ENCODE peak calls at places on chromosomes 13 and 19, in eight cellular contexts. One of them, this sample, is unnamed.
A peak's percentile ranks its signal among the peaks of the same experiment; 100 is the strongest.

GRCh38 chr13:21850013-21851006 is 179.4 kb downstream of the FGF9 start:
- DNase-seq in pancreas: no peak
- DNase-seq in heart right ventricle: no peak
- DNase-seq in fibroblast of mammary gland: no peak
- DNase-seq in uterus: no peak
- DNase-seq in BE2C: no peak
- DNase-seq in PC-3: no peak
- DNase-seq in IMR-90: peak; percentile 54
- DNase-seq in this sample: no peak

GRCh38 chr13:36163303-36163702 is 32.1 kb upstream of the DCLK1 start:
- DNase-seq in pancreas: no peak
- DNase-seq in heart right ventricle: no peak
- DNase-seq in fibroblast of mammary gland: no peak
- DNase-seq in uterus: no peak
- DNase-seq in BE2C: no peak
- DNase-seq in PC-3: no peak
- DNase-seq in IMR-90: no peak
- DNase-seq in this sample: no peak

GRCh38 chr19:12757544-12758274 is 6.1 kb downstream of the BEST2 start:
- DNase-seq in pancreas: peak; percentile 77
- DNase-seq in heart right ventricle: peak; percentile 60
- DNase-seq in fibroblast of mammary gland: peak; percentile 68
- DNase-seq in uterus: peak; percentile 73
- DNase-seq in BE2C: peak; percentile 83
- DNase-seq in PC-3: peak; percentile 90
- DNase-seq in IMR-90: peak; percentile 61
- DNase-seq in this sample: no peak

GRCh38 chr19:2164020-2164988 is 571 bp downstream of the DOT1L start:
- DNase-seq in pancreas: no peak
- DNase-seq in heart right ventricle: no peak
- DNase-seq in fibroblast of mammary gland: no peak
- DNase-seq in uterus: peak; percentile 63
- DNase-seq in BE2C: no peak
- DNase-seq in PC-3: no peak
- DNase-seq in IMR-90: no peak
- DNase-seq in this sample: no peak

GRCh38 chr13:43663474-43664090 is 123.2 kb downstream of the ENOX1 start:
- DNase-seq in pancreas: no peak
- DNase-seq in heart right ventricle: no peak
- DNase-seq in fibroblast of mammary gland: peak; percentile 59
- DNase-seq in uterus: no peak
- DNase-seq in BE2C: no peak
- DNase-seq in PC-3: peak; percentile 28
- DNase-seq in IMR-90: peak; percentile 73
- DNase-seq in this sample: no peak

GRCh38 chr19:1315470-1316166 is 29.9 kb downstream of the EFNA2 start:
- DNase-seq in pancreas: peak; percentile 60
- DNase-seq in heart right ventricle: peak; percentile 26
- DNase-seq in fibroblast of mammary gland: peak; percentile 34
- DNase-seq in uterus: peak; percentile 46
- DNase-seq in BE2C: peak; percentile 78
- DNase-seq in PC-3: peak; percentile 50
- DNase-seq in IMR-90: peak; percentile 25
- DNase-seq in this sample: no peak

GRCh38 chr13:44523176-44524017 is 52.7 kb downstream of the TSC22D1 start:
- DNase-seq in pancreas: no peak
- DNase-seq in heart right ventricle: no peak
- DNase-seq in fibroblast of mammary gland: peak; percentile 52
- DNase-seq in uterus: no peak
- DNase-seq in BE2C: no peak
- DNase-seq in PC-3: peak; percentile 72
- DNase-seq in IMR-90: peak; percentile 79
- DNase-seq in this sample: no peak

GRCh38 chr19:49132974-49133609 is 13.7 kb downstream of the PPFIA3 start:
- DNase-seq in pancreas: no peak
- DNase-seq in heart right ventricle: no peak
- DNase-seq in fibroblast of mammary gland: no peak
- DNase-seq in uterus: no peak
- DNase-seq in BE2C: no peak
- DNase-seq in PC-3: no peak
- DNase-seq in IMR-90: no peak
- DNase-seq in this sample: no peak

GRCh38 chr19:14139944-14140343 is 3.6 kb upstream of the ASF1B start:
- DNase-seq in pancreas: no peak
- DNase-seq in heart right ventricle: no peak
- DNase-seq in fibroblast of mammary gland: no peak
- DNase-seq in uterus: no peak
- DNase-seq in BE2C: no peak
- DNase-seq in PC-3: no peak
- DNase-seq in IMR-90: no peak
- DNase-seq in this sample: no peak

GRCh38 chr13:47310376-47310775 is 413.5 kb upstream of the HTR2A start:
- DNase-seq in pancreas: no peak
- DNase-seq in heart right ventricle: no peak
- DNase-seq in fibroblast of mammary gland: no peak
- DNase-seq in uterus: no peak
- DNase-seq in BE2C: peak; percentile 92
- DNase-seq in PC-3: no peak
- DNase-seq in IMR-90: no peak
- DNase-seq in this sample: no peak

GRCh38 chr19:13300421-13301030 is 150.3 kb downstream of the IER2 start:
- DNase-seq in pancreas: no peak
- DNase-seq in heart right ventricle: no peak
- DNase-seq in fibroblast of mammary gland: no peak
- DNase-seq in uterus: no peak
- DNase-seq in BE2C: no peak
- DNase-seq in PC-3: no peak
- DNase-seq in IMR-90: no peak
- DNase-seq in this sample: no peak

GRCh38 chr19:14563989-14564650 is 7.7 kb downstream of the NDUFB7 start:
- DNase-seq in pancreas: no peak
- DNase-seq in heart right ventricle: no peak
- DNase-seq in fibroblast of mammary gland: peak; percentile 64
- DNase-seq in uterus: no peak
- DNase-seq in BE2C: peak; percentile 97
- DNase-seq in PC-3: peak; percentile 54
- DNase-seq in IMR-90: no peak
- DNase-seq in this sample: no peak

GRCh38 chr19:52533901-52534300 is 6.4 kb downstream of the ZNF808 start:
- DNase-seq in pancreas: no peak
- DNase-seq in heart right ventricle: peak; percentile 54
- DNase-seq in fibroblast of mammary gland: no peak
- DNase-seq in uterus: no peak
- DNase-seq in BE2C: no peak
- DNase-seq in PC-3: no peak
- DNase-seq in IMR-90: no peak
- DNase-seq in this sample: no peak

GRCh38 chr19:35206379-35206778 is 22.2 kb downstream of the FAM187B start:
- DNase-seq in pancreas: no peak
- DNase-seq in heart right ventricle: no peak
- DNase-seq in fibroblast of mammary gland: no peak
- DNase-seq in uterus: no peak
- DNase-seq in BE2C: no peak
- DNase-seq in PC-3: no peak
- DNase-seq in IMR-90: no peak
- DNase-seq in this sample: no peak

GRCh38 chr13:97855570-97855970 is 97.9 kb upstream of the IPO5 start:
- DNase-seq in pancreas: no peak
- DNase-seq in heart right ventricle: peak; percentile 60
- DNase-seq in fibroblast of mammary gland: peak; percentile 91
- DNase-seq in uterus: peak; percentile 20
- DNase-seq in BE2C: peak; percentile 58
- DNase-seq in PC-3: peak; percentile 77
- DNase-seq in IMR-90: peak; percentile 86
- DNase-seq in this sample: no peak

GRCh38 chr13:104389722-104390121 is 1323.5 kb upstream of the SLC10A2 start:
- DNase-seq in pancreas: no peak
- DNase-seq in heart right ventricle: no peak
- DNase-seq in fibroblast of mammary gland: peak; percentile 63
- DNase-seq in uterus: no peak
- DNase-seq in BE2C: no peak
- DNase-seq in PC-3: peak; percentile 2
- DNase-seq in IMR-90: no peak
- DNase-seq in this sample: no peak

GRCh38 chr19:50794074-50794777 is 4.0 kb downstream of the ACP4 start:
- DNase-seq in pancreas: no peak
- DNase-seq in heart right ventricle: no peak
- DNase-seq in fibroblast of mammary gland: peak; percentile 27
- DNase-seq in uterus: no peak
- DNase-seq in BE2C: peak; percentile 66
- DNase-seq in PC-3: peak; percentile 62
- DNase-seq in IMR-90: no peak
- DNase-seq in this sample: no peak

GRCh38 chr19:16259385-16260159 is 61.9 kb downstream of the AP1M1 start:
- DNase-seq in pancreas: no peak
- DNase-seq in heart right ventricle: no peak
- DNase-seq in fibroblast of mammary gland: no peak
- DNase-seq in uterus: no peak
- DNase-seq in BE2C: no peak
- DNase-seq in PC-3: no peak
- DNase-seq in IMR-90: no peak
- DNase-seq in this sample: no peak

GRCh38 chr13:95137096-95137495 is 164.2 kb downstream of the ABCC4 start:
- DNase-seq in pancreas: no peak
- DNase-seq in heart right ventricle: no peak
- DNase-seq in fibroblast of mammary gland: peak; percentile 11
- DNase-seq in uterus: no peak
- DNase-seq in BE2C: no peak
- DNase-seq in PC-3: peak; percentile 37
- DNase-seq in IMR-90: peak; percentile 42
- DNase-seq in this sample: no peak

GRCh38 chr13:102020611-102021216 is 381.1 kb downstream of the FGF14 start:
- DNase-seq in pancreas: no peak
- DNase-seq in heart right ventricle: no peak
- DNase-seq in fibroblast of mammary gland: peak; percentile 48
- DNase-seq in uterus: no peak
- DNase-seq in BE2C: no peak
- DNase-seq in PC-3: peak; percentile 30
- DNase-seq in IMR-90: no peak
- DNase-seq in this sample: no peak

GRCh38 chr13:40059540-40060232 is 404.2 kb downstream of the COG6 start:
- DNase-seq in pancreas: peak; percentile 55
- DNase-seq in heart right ventricle: no peak
- DNase-seq in fibroblast of mammary gland: peak; percentile 80
- DNase-seq in uterus: no peak
- DNase-seq in BE2C: no peak
- DNase-seq in PC-3: no peak
- DNase-seq in IMR-90: no peak
- DNase-seq in this sample: no peak
- TF ChIP-seq CTCF in pancreas: no peak
- TF ChIP-seq CTCF in heart right ventricle: no peak
- TF ChIP-seq CTCF in fibroblast of mammary gland: no peak
- TF ChIP-seq CTCF in uterus: no peak
- TF ChIP-seq CTCF in BE2C: no peak
- TF ChIP-seq CTCF in PC-3: no peak
- TF ChIP-seq CTCF in IMR-90: no peak
- TF ChIP-seq CTCF in this sample: no peak

GRCh38 chr13:86559915-86560314 is 760.7 kb upstream of the SLITRK6 start:
- DNase-seq in pancreas: no peak
- DNase-seq in heart right ventricle: no peak
- DNase-seq in fibroblast of mammary gland: no peak
- DNase-seq in uterus: no peak
- DNase-seq in BE2C: no peak
- DNase-seq in PC-3: no peak
- DNase-seq in IMR-90: no peak
- DNase-seq in this sample: no peak
- TF ChIP-seq CTCF in pancreas: no peak
- TF ChIP-seq CTCF in heart right ventricle: no peak
- TF ChIP-seq CTCF in fibroblast of mammary gland: no peak
- TF ChIP-seq CTCF in uterus: no peak
- TF ChIP-seq CTCF in BE2C: no peak
- TF ChIP-seq CTCF in PC-3: no peak
- TF ChIP-seq CTCF in IMR-90: no peak
- TF ChIP-seq CTCF in this sample: no peak

GRCh38 chr13:79915386-79915785 is 425.5 kb downstream of the SPRY2 start:
- DNase-seq in pancreas: no peak
- DNase-seq in heart right ventricle: no peak
- DNase-seq in fibroblast of mammary gland: peak; percentile 10
- DNase-seq in uterus: no peak
- DNase-seq in BE2C: peak; percentile 39
- DNase-seq in PC-3: no peak
- DNase-seq in IMR-90: no peak
- DNase-seq in this sample: no peak
- TF ChIP-seq CTCF in pancreas: no peak
- TF ChIP-seq CTCF in heart right ventricle: no peak
- TF ChIP-seq CTCF in fibroblast of mammary gland: no peak
- TF ChIP-seq CTCF in uterus: no peak
- TF ChIP-seq CTCF in BE2C: no peak
- TF ChIP-seq CTCF in PC-3: no peak
- TF ChIP-seq CTCF in IMR-90: no peak
- TF ChIP-seq CTCF in this sample: no peak

GRCh38 chr19:3368441-3368795 is 2.0 kb downstream of the NFIC start:
- DNase-seq in pancreas: peak; percentile 52
- DNase-seq in heart right ventricle: no peak
- DNase-seq in fibroblast of mammary gland: no peak
- DNase-seq in uterus: peak; percentile 23
- DNase-seq in BE2C: no peak
- DNase-seq in PC-3: no peak
- DNase-seq in IMR-90: no peak
- DNase-seq in this sample: no peak

GRCh38 chr19:3368848-3369336 is 2.5 kb downstream of the NFIC start:
- DNase-seq in pancreas: no peak
- DNase-seq in heart right ventricle: no peak
- DNase-seq in fibroblast of mammary gland: peak; percentile 52
- DNase-seq in uterus: no peak
- DNase-seq in BE2C: no peak
- DNase-seq in PC-3: no peak
- DNase-seq in IMR-90: peak; percentile 44
- DNase-seq in this sample: no peak

GRCh38 chr19:3370728-3371591 is 4.6 kb downstream of the NFIC start:
- DNase-seq in pancreas: no peak
- DNase-seq in heart right ventricle: no peak
- DNase-seq in fibroblast of mammary gland: no peak
- DNase-seq in uterus: no peak
- DNase-seq in BE2C: no peak
- DNase-seq in PC-3: no peak
- DNase-seq in IMR-90: no peak
- DNase-seq in this sample: no peak

GRCh38 chr19:3370214-3370720 is 3.9 kb downstream of the NFIC start:
- DNase-seq in pancreas: peak; percentile 53
- DNase-seq in heart right ventricle: no peak
- DNase-seq in fibroblast of mammary gland: no peak
- DNase-seq in uterus: peak; percentile 76
- DNase-seq in BE2C: no peak
- DNase-seq in PC-3: no peak
- DNase-seq in IMR-90: no peak
- DNase-seq in this sample: no peak

GRCh38 chr19:3369337-3370213 is 3.2 kb downstream of the NFIC start:
- DNase-seq in pancreas: peak; percentile 80
- DNase-seq in heart right ventricle: no peak
- DNase-seq in fibroblast of mammary gland: peak; percentile 76
- DNase-seq in uterus: peak; percentile 80
- DNase-seq in BE2C: no peak
- DNase-seq in PC-3: peak; percentile 59
- DNase-seq in IMR-90: peak; percentile 63
- DNase-seq in this sample: no peak
- TF ChIP-seq CTCF in pancreas: no peak
- TF ChIP-seq CTCF in heart right ventricle: no peak
- TF ChIP-seq CTCF in fibroblast of mammary gland: no peak
- TF ChIP-seq CTCF in uterus: no peak
- TF ChIP-seq CTCF in BE2C: no peak
- TF ChIP-seq CTCF in PC-3: no peak
- TF ChIP-seq CTCF in IMR-90: no peak
- TF ChIP-seq CTCF in this sample: no peak

GRCh38 chr19:46446021-46446420 is 17.3 kb upstream of the PNMA8C start:
- DNase-seq in pancreas: no peak
- DNase-seq in heart right ventricle: no peak
- DNase-seq in fibroblast of mammary gland: no peak
- DNase-seq in uterus: no peak
- DNase-seq in BE2C: no peak
- DNase-seq in PC-3: no peak
- DNase-seq in IMR-90: no peak
- DNase-seq in this sample: no peak
- TF ChIP-seq CTCF in pancreas: no peak
- TF ChIP-seq CTCF in heart right ventricle: no peak
- TF ChIP-seq CTCF in fibroblast of mammary gland: no peak
- TF ChIP-seq CTCF in uterus: no peak
- TF ChIP-seq CTCF in BE2C: no peak
- TF ChIP-seq CTCF in PC-3: no peak
- TF ChIP-seq CTCF in IMR-90: no peak
- TF ChIP-seq CTCF in this sample: no peak

This sample was measured in thoracic aorta.